ENCODE peak calls at places on chromosomes 11 and 22, in nine cellular contexts. I, O, H, L, D, J, T, M and K are unnamed samples.

GRCh38 chr22:40036591-40037225 is 42.0 kb downstream of the FAM83F start:
- DNase-seq in I (peak), O (peak), H (peak), L (peak), D (peak), J (peak), T (peak), M (peak), K (peak)

GRCh38 chr11:119697445-119697844 is 31.6 kb downstream of the NECTIN1 start:
- DNase-seq in I (no peak), O (no peak), H (no peak), L (no peak), D (no peak), J (no peak), T (no peak), M (no peak), K (no peak)

GRCh38 chr22:40487663-40488249 is 117.4 kb downstream of the SGSM3 start:
- DNase-seq in I (no peak), O (peak), H (peak), L (no peak), D (no peak), J (peak), T (no peak), M (no peak), K (peak)

GRCh38 chr22:45832180-45832579 is 144.8 kb downstream of the WNT7B start:
- DNase-seq in I (no peak), O (no peak), H (no peak), L (no peak), D (no peak), J (no peak), T (no peak), M (no peak), K (no peak)

GRCh38 chr11:73217131-73217809 is 811 bp upstream of the P2RY2 start:
- DNase-seq in I (peak), O (no peak), H (no peak), L (peak), D (no peak), J (no peak), T (peak), M (no peak), K (no peak)

GRCh38 chr11:74493816-74494630 is 499 bp upstream of the LIPT2 start:
- DNase-seq in I (peak), O (no peak), H (peak), L (no peak), D (no peak), J (no peak), T (no peak), M (no peak), K (no peak)

GRCh38 chr22:34804588-34804987 is 261.4 kb upstream of the ISX start:
- DNase-seq in I (no peak), O (no peak), H (peak), L (no peak), D (no peak), J (no peak), T (no peak), M (no peak), K (peak)

GRCh38 chr11:33045551-33046255 is 6.3 kb downstream of the TCP11L1 start:
- DNase-seq in I (peak), O (no peak), H (peak), L (peak), D (no peak), J (no peak), T (no peak), M (no peak), K (peak)

GRCh38 chr11:58629857-58630256 is 7.4 kb downstream of the CNTF start:
- DNase-seq in I (no peak), O (peak), H (peak), L (no peak), D (peak), J (peak), T (no peak), M (no peak), K (peak)

GRCh38 chr11:13126430-13126829 is 117.3 kb downstream of the RASSF10 start:
- DNase-seq in I (peak), O (peak), H (no peak), L (no peak), D (no peak), J (peak), T (no peak), M (peak), K (no peak)

GRCh38 chr11:95443386-95443785 is 212.4 kb upstream of the SESN3 start:
- DNase-seq in I (no peak), O (no peak), H (no peak), L (no peak), D (no peak), J (no peak), T (no peak), M (no peak), K (no peak)

GRCh38 chr22:18114976-18115652 is 4.5 kb downstream of the TUBA8 start:
- DNase-seq in I (no peak), O (no peak), H (no peak), L (no peak), D (no peak), J (no peak), T (no peak), M (no peak), K (no peak)

GRCh38 chr11:72316984-72317383 is 73.0 kb upstream of the PHOX2A start:
- DNase-seq in I (no peak), O (no peak), H (no peak), L (no peak), D (no peak), J (no peak), T (no peak), M (no peak), K (no peak)

GRCh38 chr11:10208045-10208674 is 85.9 kb downstream of the SBF2 start:
- DNase-seq in I (no peak), O (peak), H (peak), L (no peak), D (no peak), J (peak), T (no peak), M (no peak), K (peak)

GRCh38 chr11:1920128-1920908 is 815 bp downstream of the TNNT3 start:
- DNase-seq in I (no peak), O (no peak), H (no peak), L (no peak), D (no peak), J (no peak), T (peak), M (no peak), K (no peak)

GRCh38 chr11:36019722-36020121 is 75.9 kb downstream of the LDLRAD3 start:
- DNase-seq in I (no peak), O (no peak), H (no peak), L (no peak), D (no peak), J (no peak), T (no peak), M (no peak), K (no peak)

GRCh38 chr22:29156507-29156906 is 49.2 kb upstream of the EMID1 start:
- DNase-seq in I (no peak), O (no peak), H (peak), L (no peak), D (no peak), J (no peak), T (no peak), M (no peak), K (no peak)

GRCh38 chr22:42780070-42780540 is 59.4 kb upstream of the A4GALT start:
- DNase-seq in I (peak), O (peak), H (peak), L (no peak), D (peak), J (peak), T (no peak), M (peak), K (peak)

GRCh38 chr11:61131586-61131985 is 29.3 kb downstream of the CD5 start:
- DNase-seq in I (no peak), O (no peak), H (no peak), L (no peak), D (no peak), J (no peak), T (no peak), M (no peak), K (no peak)

GRCh38 chr11:128695539-128696221 is 1.8 kb downstream of the FLI1 start:
- DNase-seq in I (no peak), O (no peak), H (no peak), L (no peak), D (no peak), J (peak), T (peak), M (no peak), K (no peak)

GRCh38 chr22:37196539-37197450 is 8.7 kb upstream of the C1QTNF6 start:
- DNase-seq in I (peak), O (peak), H (peak), L (peak), D (peak), J (peak), T (peak), M (peak), K (peak)

GRCh38 chr11:134330611-134331564 is 900 bp upstream of the GLB1L2 start:
- DNase-seq in I (no peak), O (no peak), H (no peak), L (peak), D (no peak), J (no peak), T (no peak), M (no peak), K (no peak)

GRCh38 chr11:44226945-44227344 is 83.0 kb downstream of the ALX4 start:
- DNase-seq in I (no peak), O (no peak), H (no peak), L (no peak), D (no peak), J (no peak), T (no peak), M (no peak), K (no peak)

GRCh38 chr22:42688914-42689275 is 31.8 kb downstream of the A4GALT start:
- DNase-seq in I (peak), O (no peak), H (no peak), L (no peak), D (no peak), J (no peak), T (no peak), M (no peak), K (no peak)

GRCh38 chr11:40281055-40281580 is 1178.3 kb downstream of the LRRC4C start:
- DNase-seq in I (no peak), O (no peak), H (no peak), L (no peak), D (no peak), J (peak), T (no peak), M (no peak), K (peak)

GRCh38 chr11:65493367-65494176 is 5.3 kb upstream of the MALAT1 start:
- DNase-seq in I (peak), O (peak), H (peak), L (peak), D (peak), J (peak), T (peak), M (peak), K (no peak)

GRCh38 chr22:19195796-19196731 is 17.5 kb upstream of the SLC25A1 start:
- DNase-seq in I (no peak), O (no peak), H (no peak), L (no peak), D (no peak), J (no peak), T (no peak), M (no peak), K (no peak)

DNA sequence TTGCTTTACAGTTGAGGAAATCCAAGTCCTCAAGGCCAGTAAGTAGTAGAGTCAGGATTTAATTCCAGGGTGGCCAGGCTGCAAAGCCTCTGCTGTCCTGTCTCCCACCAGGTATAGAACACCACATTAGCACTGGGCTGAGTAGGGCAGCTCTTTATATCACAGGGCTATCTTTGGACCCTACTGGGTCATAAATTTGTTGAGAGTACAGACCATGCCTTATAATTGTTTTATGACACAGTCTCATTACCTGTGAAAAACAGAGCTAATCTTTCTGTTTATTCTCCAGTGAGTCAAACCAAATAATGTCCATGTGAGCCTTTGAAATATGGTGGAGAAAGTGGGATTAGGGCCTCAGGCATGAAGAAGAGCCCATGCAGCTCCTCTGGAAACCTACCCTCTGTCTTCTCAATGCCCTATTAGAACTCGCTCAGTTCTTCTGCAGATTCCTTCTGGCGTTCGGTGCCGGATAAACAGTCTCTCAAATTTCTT is 49.6 kb upstream of the KIRREL3 start:
- DNase-seq in I (no peak), O (no peak), H (no peak), L (no peak), D (no peak), J (no peak), T (no peak), M (no peak), K (no peak)
- H3K4me3 ChIP-seq in I (no peak), O (no peak), H (no peak), L (no peak), D (no peak), J (no peak), T (no peak), M (no peak), K (no peak)

DNA sequence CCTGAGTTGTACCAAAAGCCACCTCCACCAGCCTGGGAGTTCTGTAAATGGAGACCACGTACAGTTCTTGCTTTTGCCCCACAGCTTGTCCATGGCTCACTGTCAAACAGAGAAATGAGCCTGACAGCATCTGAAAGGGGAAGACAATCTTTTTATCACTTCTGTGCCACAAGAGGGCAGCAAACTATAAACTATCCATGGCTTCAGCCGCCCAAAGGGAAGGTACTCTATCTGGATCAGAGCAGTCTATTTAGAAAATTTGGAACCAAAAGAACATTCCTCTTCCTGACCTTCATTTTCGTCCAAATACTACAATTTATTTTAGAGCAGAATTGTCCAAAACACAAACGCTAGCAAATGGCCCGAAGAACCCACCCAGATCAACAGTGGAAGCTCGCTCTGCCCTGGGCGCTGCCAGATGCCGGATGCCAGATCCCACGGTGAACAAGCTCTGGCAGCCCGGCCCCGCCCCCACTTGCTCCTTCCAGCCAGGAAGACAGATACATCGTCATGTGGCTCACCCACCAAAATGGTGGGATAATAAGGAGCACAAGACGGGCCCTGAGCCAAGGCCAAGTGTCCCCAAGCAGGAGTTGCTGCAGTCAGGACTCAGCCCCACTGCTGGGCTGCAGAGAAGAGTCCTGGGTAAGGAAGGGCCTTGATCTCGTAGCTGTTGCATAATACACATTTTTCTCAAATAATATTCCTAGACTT is 23.9 kb upstream of the SCGB1A1 start:
- DNase-seq in I (peak), O (peak), H (peak), L (peak), D (peak), J (peak), T (peak), M (peak), K (peak)
- TF ChIP-seq CTCF in I (peak), O (peak), H (peak), L (peak), D (peak), J (peak), T (peak), M (peak), K (peak)

GRCh38 chr11:116984186-116984585 is 114.0 kb downstream of the SIK3 start:
- DNase-seq in I (no peak), O (no peak), H (no peak), L (no peak), D (no peak), J (no peak), T (no peak), M (no peak), K (no peak)
- H3K4me3 ChIP-seq in I (no peak), O (no peak), H (peak), L (no peak), D (no peak), J (no peak), T (no peak), M (no peak), K (no peak)

DNA sequence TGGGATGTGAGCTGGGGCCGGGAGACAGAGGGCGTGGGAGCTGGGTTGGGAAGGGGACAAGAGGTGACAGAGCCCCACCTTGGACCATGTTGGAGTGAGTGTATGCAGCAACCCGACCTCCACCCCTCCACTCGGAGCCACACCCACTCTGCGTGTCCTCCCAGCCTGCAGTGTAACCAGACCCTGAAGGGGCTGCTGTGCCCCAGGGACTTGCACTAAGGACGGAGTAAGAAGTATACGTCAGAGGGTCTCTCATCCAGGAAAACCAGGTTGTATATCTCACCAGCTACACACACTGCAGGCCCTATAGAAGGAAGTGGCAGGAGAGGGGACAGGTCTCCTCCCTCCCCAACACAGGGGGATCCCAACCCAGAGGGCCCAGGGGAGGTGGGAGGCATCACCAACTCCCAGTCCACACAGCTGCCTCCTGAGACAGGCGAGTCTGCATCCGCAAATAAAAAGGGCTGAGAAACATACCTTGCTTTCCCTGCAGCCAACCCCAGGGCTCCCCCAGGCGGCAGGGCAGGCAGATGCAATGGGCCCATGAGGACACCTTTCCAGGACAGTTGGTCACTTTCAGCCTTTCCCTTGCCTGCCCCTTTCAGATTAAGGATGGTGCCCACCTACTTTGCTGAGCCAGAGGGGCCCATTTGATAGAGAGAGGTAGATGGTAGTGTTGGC is 180.2 kb downstream of the BRD1 start:
- DNase-seq in I (no peak), O (peak), H (no peak), L (no peak), D (no peak), J (no peak), T (no peak), M (no peak), K (no peak)
- TF ChIP-seq CTCF in I (no peak), O (peak), H (no peak), L (no peak), D (no peak), J (no peak), T (no peak), M (no peak), K (no peak)

GRCh38 chr11:63843042-63843441 is 4.1 kb downstream of the MARK2 start:
- DNase-seq in I (peak), O (no peak), H (peak), L (peak), D (no peak), J (no peak), T (no peak), M (no peak), K (no peak)
- H3K4me3 ChIP-seq in I (no peak), O (no peak), H (no peak), L (no peak), D (no peak), J (no peak), T (no peak), M (no peak), K (no peak)

GRCh38 chr11:113725411-113725810 is 19.3 kb upstream of the TMPRSS5 start:
- DNase-seq in I (no peak), O (no peak), H (no peak), L (no peak), D (no peak), J (no peak), T (no peak), M (no peak), K (no peak)
- TF ChIP-seq CTCF in I (no peak), O (no peak), H (peak), L (no peak), D (no peak), J (no peak), T (no peak), M (no peak), K (no peak)

GRCh38 chr22:50199251-50199721 is 1.5 kb upstream of the SELENOO start:
- DNase-seq in I (no peak), O (no peak), H (no peak), L (no peak), D (no peak), J (no peak), T (no peak), M (no peak), K (no peak)
- H3K4me3 ChIP-seq in I (no peak), O (no peak), H (no peak), L (no peak), D (no peak), J (no peak), T (no peak), M (no peak), K (no peak)